ENCODE peak calls at places on chromosomes 13 and 19, in six cellular contexts. X is epithelial cell of esophagus, U is PC-3, F is nephron progenitor cell, O is esophagus squamous epithelium, H is tibial artery. T is an unnamed sample.
A peak's percentile ranks its signal among the peaks of the same experiment; 100 is the strongest.

GRCh38 chr19:23802290-23802689 is 43.6 kb upstream of the ZNF681 start:
- DNase-seq in F (no peak), O (no peak), U (no peak), H (no peak), X (no peak), T (no peak)

GRCh38 chr13:96821381-96821780 is 172.9 kb downstream of the OXGR1 start:
- DNase-seq in O (no peak), H (no peak), U (peak; percentile 9), X (peak; percentile 41), F (no peak), T (peak; percentile 10)

GRCh38 chr13:71879129-71879535 is 12.1 kb upstream of the DACH1 start:
- DNase-seq in H (no peak), O (no peak), F (peak; percentile 18), X (peak; percentile 50), U (peak; percentile 30), T (peak; percentile 37)

GRCh38 chr19:10583021-10583776 is 3.9 kb downstream of the AP1M2 start:
- DNase-seq in F (no peak), H (no peak), U (no peak), O (no peak), X (no peak), T (no peak)

GRCh38 chr19:6577410-6578125 is 13.4 kb downstream of the CD70 start:
- DNase-seq in F (no peak), H (no peak), U (no peak), X (peak; percentile 92), O (no peak), T (peak; percentile 82)

GRCh38 chr13:44903596-44903995 is 85.7 kb downstream of the NUFIP1 start:
- DNase-seq in F (no peak), X (no peak), O (no peak), U (no peak), H (peak; percentile 96), T (no peak)

GRCh38 chr19:7917292-7918061 is 2.7 kb upstream of the SNAPC2 start:
- DNase-seq in F (peak; percentile 82), O (no peak), X (peak; percentile 58), U (peak; percentile 75), H (peak; percentile 75), T (no peak)

GRCh38 chr19:44752816-44753618 is 4.5 kb downstream of the BCL3 start:
- DNase-seq in U (peak; percentile 87), H (peak; percentile 93), O (peak; percentile 83), X (peak; percentile 93), F (peak; percentile 70), T (peak; percentile 94)

GRCh38 chr13:94988654-94989053 is 276.3 kb upstream of the SOX21 start:
- DNase-seq in F (no peak), U (no peak), X (no peak), O (no peak), H (no peak), T (no peak)

GRCh38 chr19:50362656-50363424 is 2.6 kb downstream of the NAPSA start:
- DNase-seq in H (no peak), U (no peak), O (no peak), F (no peak), X (peak; percentile 30), T (no peak)

DNA sequence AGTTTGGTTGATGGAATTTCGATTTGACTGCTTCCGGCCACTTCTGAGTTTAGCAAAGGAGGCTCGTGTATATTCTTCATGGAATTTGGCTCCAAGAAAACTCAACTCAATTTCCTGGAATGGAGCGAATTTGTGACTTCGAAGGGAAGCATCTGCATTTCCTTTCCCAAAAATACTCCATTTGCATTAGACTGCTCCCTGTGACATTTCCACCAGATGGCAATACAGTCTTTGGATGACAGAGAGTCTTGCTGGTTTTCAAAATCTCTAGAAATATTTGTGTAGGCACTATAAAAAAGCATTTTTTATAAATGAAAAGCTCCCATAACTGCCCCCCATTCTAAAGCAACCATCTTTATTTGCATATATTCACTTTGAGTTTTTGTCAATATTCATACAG is 4.1 kb downstream of the C1QTNF9 start:
- DNase-seq in U (peak; percentile 31), O (no peak), H (no peak), F (no peak), X (no peak), T (no peak)
- TF ChIP-seq CTCF in U (peak; percentile 50), O (no peak), H (no peak), F (no peak), X (peak; percentile 24), T (peak; percentile 27)

DNA sequence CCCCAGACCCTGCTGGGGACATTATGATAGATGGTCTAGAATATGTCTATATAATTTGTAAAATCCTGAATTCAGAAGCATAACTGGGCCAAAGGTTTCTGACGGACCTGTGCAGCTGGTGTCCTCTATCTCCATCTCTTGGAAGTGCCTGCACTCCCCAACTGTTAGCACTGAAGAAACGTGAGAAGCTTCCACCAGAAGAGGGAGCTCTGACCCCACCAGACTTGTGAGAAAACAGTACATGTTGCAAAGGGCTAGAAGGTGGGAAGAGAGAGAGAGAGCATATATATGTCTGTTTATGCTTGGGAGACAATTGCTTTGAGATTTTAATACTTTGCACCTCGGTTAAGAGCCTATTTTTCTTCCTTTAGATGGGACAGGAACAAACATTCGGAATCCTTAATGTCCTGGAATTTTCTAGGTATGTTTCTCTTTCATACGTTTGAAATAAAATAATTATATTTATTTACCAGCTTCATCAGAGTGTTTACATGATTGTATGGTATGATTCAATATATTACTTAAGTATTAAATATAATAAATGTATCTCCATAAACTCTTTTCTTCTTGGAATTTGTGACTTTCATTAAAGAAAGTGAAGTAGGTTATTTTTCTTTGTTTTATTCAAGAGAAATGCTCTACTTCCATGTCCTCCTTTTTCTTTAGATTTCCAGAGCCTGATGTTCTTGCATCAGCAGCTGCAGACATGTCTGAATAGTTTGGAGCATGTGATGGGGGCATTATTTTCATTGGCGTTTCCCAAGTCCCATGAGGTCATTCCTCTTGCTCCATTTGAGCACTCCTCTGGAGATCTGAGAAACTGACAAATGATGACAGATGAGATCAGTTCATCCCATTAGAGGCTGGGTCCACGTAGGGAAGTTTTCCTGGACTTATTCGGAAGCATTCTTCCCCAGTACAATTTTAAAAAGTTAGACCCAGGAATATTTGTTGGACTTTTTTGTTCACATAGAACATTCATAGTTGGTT is 203.0 kb downstream of the ATP8A2 start:
- DNase-seq in X (peak; percentile 87), F (peak; percentile 86), O (peak; percentile 4), U (peak; percentile 88), H (peak; percentile 73), T (peak; percentile 76)
- TF ChIP-seq CTCF in X (peak; percentile 95), F (peak; percentile 88), O (peak; percentile 82), U (peak; percentile 88), H (peak; percentile 73), T (peak; percentile 96)

DNA sequence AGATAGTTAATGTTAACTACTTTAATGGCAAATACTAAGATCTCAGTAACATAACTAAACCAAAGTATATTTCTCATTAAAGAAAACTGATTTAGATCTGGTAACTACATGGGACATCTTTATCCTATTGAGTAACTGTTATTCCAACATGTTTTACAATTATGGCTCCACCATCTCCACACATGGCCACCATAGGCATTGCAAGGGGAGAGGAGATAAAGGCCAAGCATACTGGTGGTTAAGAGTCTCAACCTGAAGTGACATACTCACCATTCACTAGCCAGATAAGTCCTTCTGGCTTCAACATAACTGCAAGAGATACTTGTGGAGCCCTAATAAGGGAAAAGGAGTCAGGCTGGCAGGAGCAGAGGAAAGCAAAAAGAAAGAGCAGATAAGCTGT is 1586.4 kb upstream of the SPRY2 start:
- DNase-seq in H (no peak), X (peak; percentile 23), F (no peak), O (no peak), U (peak; percentile 23), T (no peak)
- TF ChIP-seq CTCF in H (no peak), X (peak; percentile 44), F (peak; percentile 17), O (no peak), U (peak; percentile 42), T (no peak)

GRCh38 chr13:101942038-101942437 is 459.8 kb downstream of the FGF14 start:
- DNase-seq in U (peak; percentile 54), O (no peak), X (peak; percentile 59), H (no peak), F (peak; percentile 46), T (peak; percentile 43)

GRCh38 chr13:101946411-101946810 is 455.4 kb downstream of the FGF14 start:
- DNase-seq in O (no peak), X (no peak), U (no peak), F (no peak), H (no peak), T (no peak)

GRCh38 chr13:101941095-101941777 is 460.6 kb downstream of the FGF14 start:
- DNase-seq in H (no peak), O (no peak), U (peak; percentile 19), X (peak; percentile 12), F (no peak), T (no peak)

GRCh38 chr13:101942535-101943157 is 459.2 kb downstream of the FGF14 start:
- DNase-seq in X (no peak), F (no peak), U (peak; percentile 9), H (no peak), O (no peak), T (no peak)

DNA sequence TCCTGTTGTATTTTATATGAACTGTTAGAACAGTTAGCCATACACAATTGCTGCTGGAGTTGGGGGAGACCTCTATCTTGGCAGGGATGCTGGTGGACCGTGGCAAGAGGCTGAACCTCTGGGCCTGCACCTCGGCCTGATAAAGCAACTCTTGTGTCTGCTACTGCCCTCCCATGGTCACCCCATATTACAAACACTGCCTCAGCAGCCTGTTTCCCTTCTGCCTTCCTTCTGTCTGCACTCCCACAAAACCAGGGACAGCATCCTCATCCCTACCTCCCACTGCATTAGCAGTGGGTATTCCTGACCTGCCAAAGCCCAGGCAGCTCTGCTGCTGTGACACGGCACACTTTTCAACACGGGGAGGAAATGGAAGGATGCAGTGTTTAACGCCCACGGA is 456.4 kb downstream of the FGF14 start:
- DNase-seq in O (no peak), U (no peak), H (no peak), F (no peak), X (no peak), T (no peak)
- TF ChIP-seq CTCF in O (no peak), U (peak; percentile 12), H (no peak), F (no peak), X (no peak), T (no peak)

DNA sequence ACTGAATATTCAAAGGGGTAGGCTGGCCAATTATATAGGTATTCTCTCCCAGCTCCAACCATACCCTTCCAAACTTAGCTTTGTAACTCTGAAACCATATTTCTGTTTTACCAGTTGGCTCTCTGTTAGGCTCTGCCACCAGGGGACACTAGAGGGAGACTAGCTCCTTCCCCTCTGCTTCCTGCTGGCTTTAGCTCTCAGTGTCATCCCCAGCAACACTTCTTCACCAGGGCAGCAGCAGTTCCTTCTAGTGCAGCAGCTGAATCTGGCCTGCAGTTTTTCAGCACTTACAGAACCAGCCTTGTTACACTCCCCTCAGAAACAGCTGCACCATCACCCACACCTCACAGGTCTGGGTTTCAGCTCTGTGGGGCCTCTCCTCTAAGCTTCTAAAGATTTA is 51.0 kb upstream of the DOCK9 start:
- DNase-seq in U (no peak), X (no peak), H (no peak), O (no peak), F (no peak), T (no peak)
- TF ChIP-seq CTCF in U (peak; percentile 49), X (peak; percentile 41), H (no peak), O (peak; percentile 20), F (no peak), T (peak; percentile 24)

GRCh38 chr19:46515290-46515609 is 19.6 kb upstream of the PNMA8B start:
- DNase-seq in X (no peak), H (no peak), U (no peak), O (no peak), F (no peak), T (no peak)

GRCh38 chr19:46515879-46516350 is 20.2 kb upstream of the PNMA8B start:
- DNase-seq in X (peak; percentile 54), O (no peak), F (no peak), U (peak; percentile 59), H (no peak), T (peak; percentile 47)

GRCh38 chr19:46514589-46515289 is 19.1 kb upstream of the PNMA8B start:
- DNase-seq in O (no peak), H (no peak), U (no peak), F (no peak), X (no peak), T (no peak)

GRCh38 chr19:46511237-46511636 is 15.6 kb upstream of the PNMA8B start:
- DNase-seq in F (no peak), O (no peak), H (no peak), U (no peak), X (no peak), T (no peak)

GRCh38 chr19:46513461-46514236 is 18.0 kb upstream of the PNMA8B start:
- DNase-seq in X (peak; percentile 73), H (peak; percentile 87), F (peak; percentile 97), U (peak; percentile 68), O (peak; percentile 14), T (peak; percentile 57)
- TF ChIP-seq CTCF in X (peak; percentile 85), H (peak; percentile 99), F (peak; percentile 98), U (peak; percentile 83), O (peak; percentile 95), T (peak; percentile 68)